ENCODE peak calls at places on chromosome 5, in four cellular contexts. One of them, this sample, is unnamed. For H3K4me1, the result is how much of the 10 kb centered on the place peaks cover.

GRCh38 chr5:96821260-96821916 is 13.6 kb upstream of the ERAP1 start:
- DNase-seq in HepG2: no peak
- DNase-seq in H1: no peak
- DNase-seq in HCT116: no peak
- DNase-seq in this sample: peak

GRCh38 chr5:132459031-132459982 is 31.3 kb downstream of the IRF1 start:
- DNase-seq in HepG2: no peak
- DNase-seq in H1: no peak
- DNase-seq in HCT116: peak
- DNase-seq in this sample: no peak

GRCh38 chr5:66596791-66597757 is 881 bp downstream of the MAST4 start:
- DNase-seq in HepG2: no peak
- DNase-seq in H1: no peak
- DNase-seq in HCT116: no peak
- DNase-seq in this sample: peak

GRCh38 chr5:112253478-112254250 is 165.4 kb downstream of the EPB41L4A start:
- DNase-seq in HepG2: no peak
- DNase-seq in H1: no peak
- DNase-seq in HCT116: no peak
- DNase-seq in this sample: peak

GRCh38 chr5:74296685-74297084 is 343.8 kb downstream of the ENC1 start:
- DNase-seq in HepG2: no peak
- DNase-seq in H1: no peak
- DNase-seq in HCT116: no peak
- DNase-seq in this sample: peak

GRCh38 chr5:67156976-67157583 is 39.5 kb downstream of the CD180 start:
- DNase-seq in HepG2: peak
- DNase-seq in H1: no peak
- DNase-seq in HCT116: peak
- DNase-seq in this sample: peak

GRCh38 chr5:51669095-51669494 is 285.8 kb downstream of the ISL1 start:
- DNase-seq in HepG2: no peak
- DNase-seq in H1: no peak
- DNase-seq in HCT116: no peak
- DNase-seq in this sample: peak

GRCh38 chr5:175707751-175708375 is 50.0 kb downstream of the HRH2 start:
- DNase-seq in HepG2: no peak
- DNase-seq in H1: no peak
- DNase-seq in HCT116: no peak
- DNase-seq in this sample: no peak

GRCh38 chr5:38546691-38547146 is 9.7 kb downstream of the LIFR start:
- DNase-seq in HepG2: peak
- DNase-seq in H1: no peak
- DNase-seq in HCT116: no peak
- DNase-seq in this sample: no peak

GRCh38 chr5:87347272-87347671 is 65.5 kb downstream of the CCNH start:
- DNase-seq in HepG2: no peak
- DNase-seq in H1: no peak
- DNase-seq in HCT116: no peak
- DNase-seq in this sample: no peak

GRCh38 chr5:150637245-150638052 is 3.0 kb upstream of the SYNPO start:
- DNase-seq in HepG2: peak
- DNase-seq in H1: no peak
- DNase-seq in HCT116: no peak
- DNase-seq in this sample: peak

GRCh38 chr5:2751592-2752021 is at the start of gene IRX2:
- DNase-seq in HepG2: no peak
- DNase-seq in H1: peak
- DNase-seq in HCT116: no peak
- DNase-seq in this sample: no peak

GRCh38 chr5:55030220-55030619 is 6.2 kb downstream of the GZMK start:
- DNase-seq in HepG2: no peak
- DNase-seq in H1: no peak
- DNase-seq in HCT116: no peak
- DNase-seq in this sample: no peak

GRCh38 chr5:158570502-158570901 is 529.2 kb downstream of the EBF1 start:
- DNase-seq in HepG2: no peak
- DNase-seq in H1: no peak
- DNase-seq in HCT116: no peak
- DNase-seq in this sample: no peak

GRCh38 chr5:151451626-151452520 is 4.5 kb downstream of the SLC36A1 start:
- DNase-seq in HepG2: peak
- DNase-seq in H1: no peak
- DNase-seq in HCT116: no peak
- DNase-seq in this sample: no peak

GRCh38 chr5:68336200-68336599 is 120.6 kb downstream of the PIK3R1 start:
- DNase-seq in HepG2: no peak
- DNase-seq in H1: no peak
- DNase-seq in HCT116: no peak
- DNase-seq in this sample: no peak

GRCh38 chr5:73088026-73088425 is 32.3 kb upstream of the TMEM171 start:
- DNase-seq in HepG2: no peak
- DNase-seq in H1: no peak
- DNase-seq in HCT116: no peak
- DNase-seq in this sample: no peak

GRCh38 chr5:179225387-179225786 is 119.9 kb downstream of the ADAMTS2 start:
- DNase-seq in HepG2: no peak
- DNase-seq in H1: no peak
- DNase-seq in HCT116: no peak
- DNase-seq in this sample: no peak

GRCh38 chr5:120449501-120449900 is 14.6 kb upstream of the PRR16 start:
- DNase-seq in HepG2: no peak
- DNase-seq in H1: no peak
- DNase-seq in HCT116: no peak
- DNase-seq in this sample: no peak

GRCh38 chr5:125083932-125084331 is 337.5 kb upstream of the ZNF608 start:
- DNase-seq in HepG2: no peak
- DNase-seq in H1: no peak
- DNase-seq in HCT116: no peak
- DNase-seq in this sample: no peak

GRCh38 chr5:43019615-43020293 is 20.4 kb downstream of the ANXA2R start:
- DNase-seq in HepG2: peak
- DNase-seq in H1: no peak
- DNase-seq in HCT116: peak
- DNase-seq in this sample: peak

GRCh38 chr5:181189962-181190710 is 14.9 kb downstream of the TRIM7 start:
- DNase-seq in HepG2: no peak
- DNase-seq in H1: no peak
- DNase-seq in HCT116: no peak
- DNase-seq in this sample: no peak

GRCh38 chr5:43540746-43541145 is 16.1 kb downstream of the PAIP1 start:
- DNase-seq in HepG2: no peak
- DNase-seq in H1: no peak
- DNase-seq in HCT116: no peak
- DNase-seq in this sample: no peak

GRCh38 chr5:3324421-3325101 is 271.1 kb upstream of the IRX1 start:
- DNase-seq in HepG2: no peak
- DNase-seq in H1: no peak
- DNase-seq in HCT116: no peak
- DNase-seq in this sample: no peak

GRCh38 chr5:73180561-73180960 is 7.6 kb downstream of the TMEM174 start:
- DNase-seq in HepG2: no peak
- DNase-seq in H1: no peak
- DNase-seq in HCT116: no peak
- DNase-seq in this sample: no peak

GRCh38 chr5:55104966-55105701 is 2.7 kb downstream of the GZMA start:
- DNase-seq in HepG2: no peak
- DNase-seq in H1: no peak
- DNase-seq in HCT116: no peak
- DNase-seq in this sample: no peak

GRCh38 chr5:8943301-8943700 is 602.6 kb downstream of the SEMA5A start:
- DNase-seq in HepG2: no peak
- DNase-seq in H1: no peak
- DNase-seq in HCT116: no peak
- DNase-seq in this sample: no peak

GRCh38 chr5:58406394-58406793 is 53.5 kb downstream of the PLK2 start:
- DNase-seq in HepG2: no peak
- DNase-seq in H1: peak
- DNase-seq in HCT116: no peak
- DNase-seq in this sample: no peak

GRCh38 chr5:60763061-60763460 is 63.1 kb upstream of the DEPDC1B start:
- DNase-seq in HepG2: no peak
- DNase-seq in H1: no peak
- DNase-seq in HCT116: no peak
- DNase-seq in this sample: no peak

GRCh38 chr5:116274251-116274650 is 189.4 kb downstream of the COMMD10 start:
- DNase-seq in HepG2: no peak
- DNase-seq in H1: no peak
- DNase-seq in HCT116: no peak
- DNase-seq in this sample: no peak

GRCh38 chr5:142014911-142015584 is 2.2 kb upstream of the GNPDA1 start:
- DNase-seq in HepG2: peak
- DNase-seq in H1: no peak
- DNase-seq in HCT116: peak
- DNase-seq in this sample: peak

GRCh38 chr5:32942225-32942989 is 231.3 kb downstream of the NPR3 start:
- DNase-seq in HepG2: peak
- DNase-seq in H1: no peak
- DNase-seq in HCT116: peak
- DNase-seq in this sample: peak

GRCh38 chr5:40619406-40619805 is 60.3 kb upstream of the PTGER4 start:
- DNase-seq in HepG2: no peak
- DNase-seq in H1: no peak
- DNase-seq in HCT116: no peak
- DNase-seq in this sample: no peak

GRCh38 chr5:73143716-73144115 is 23.3 kb downstream of the TMEM171 start:
- DNase-seq in HepG2: no peak
- DNase-seq in H1: no peak
- DNase-seq in HCT116: no peak
- DNase-seq in this sample: no peak

GRCh38 chr5:151095341-151096000 is 14.6 kb upstream of the TNIP1 start:
- DNase-seq in HepG2: no peak
- DNase-seq in H1: no peak
- DNase-seq in HCT116: no peak
- DNase-seq in this sample: peak

GRCh38 chr5:143128412-143129071 is 274.9 kb downstream of the NR3C1 start:
- DNase-seq in HepG2: no peak
- DNase-seq in H1: no peak
- DNase-seq in HCT116: no peak
- DNase-seq in this sample: no peak

GRCh38 chr5:9209846-9210547 is 335.9 kb downstream of the SEMA5A start:
- DNase-seq in HepG2: no peak
- DNase-seq in H1: no peak
- DNase-seq in HCT116: no peak
- DNase-seq in this sample: no peak

GRCh38 chr5:10563940-10564837 is at the start of gene ANKRD33B:
- DNase-seq in HepG2: peak
- DNase-seq in H1: no peak
- DNase-seq in HCT116: no peak
- DNase-seq in this sample: peak

GRCh38 chr5:10566556-10567068 is 2.7 kb downstream of the ANKRD33B start:
- DNase-seq in HepG2: no peak
- DNase-seq in H1: no peak
- DNase-seq in HCT116: no peak
- DNase-seq in this sample: no peak

GRCh38 chr5:10565785-10566506 is 2.1 kb downstream of the ANKRD33B start:
- DNase-seq in HepG2: no peak
- DNase-seq in H1: no peak
- DNase-seq in HCT116: no peak
- DNase-seq in this sample: no peak

GRCh38 chr5:10563132-10563939 is 534 bp upstream of the ANKRD33B start:
- DNase-seq in HepG2: no peak
- DNase-seq in H1: no peak
- DNase-seq in HCT116: no peak
- DNase-seq in this sample: no peak

GRCh38 chr5:10564838-10565784 is 1.2 kb downstream of the ANKRD33B start:
- DNase-seq in HepG2: no peak
- DNase-seq in H1: no peak
- DNase-seq in HCT116: no peak
- DNase-seq in this sample: no peak
- TF ChIP-seq EZH2 in HepG2: no peak
- TF ChIP-seq EZH2 in H1: peak
- TF ChIP-seq EZH2 in HCT116: no peak
- TF ChIP-seq EZH2 in this sample: no peak

DNA sequence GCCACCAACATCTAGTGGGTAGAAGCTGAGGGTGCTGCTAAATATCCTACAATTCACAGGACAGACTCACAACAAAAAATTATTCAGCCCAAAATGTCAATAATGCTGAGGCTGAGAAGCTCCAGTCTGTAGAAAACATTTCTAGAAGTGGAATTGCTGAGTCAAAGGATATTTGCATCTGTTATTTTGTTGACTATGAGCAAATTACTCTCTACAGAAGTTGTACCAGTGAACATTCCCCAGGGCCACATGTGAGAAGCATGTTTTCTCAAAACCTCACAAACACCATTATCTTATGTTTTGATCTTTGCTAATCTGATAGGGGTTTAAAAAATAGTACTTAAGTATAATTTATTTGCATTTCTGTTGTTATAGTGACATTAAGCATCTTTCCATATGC is 15.4 kb downstream of the ITK start:
- DNase-seq in HepG2: no peak
- DNase-seq in H1: no peak
- DNase-seq in HCT116: no peak
- DNase-seq in this sample: no peak
- TF ChIP-seq MAX in HepG2: no peak
- TF ChIP-seq MAX in H1: no peak
- TF ChIP-seq MAX in HCT116: no peak
- TF ChIP-seq MAX in this sample: no peak

DNA sequence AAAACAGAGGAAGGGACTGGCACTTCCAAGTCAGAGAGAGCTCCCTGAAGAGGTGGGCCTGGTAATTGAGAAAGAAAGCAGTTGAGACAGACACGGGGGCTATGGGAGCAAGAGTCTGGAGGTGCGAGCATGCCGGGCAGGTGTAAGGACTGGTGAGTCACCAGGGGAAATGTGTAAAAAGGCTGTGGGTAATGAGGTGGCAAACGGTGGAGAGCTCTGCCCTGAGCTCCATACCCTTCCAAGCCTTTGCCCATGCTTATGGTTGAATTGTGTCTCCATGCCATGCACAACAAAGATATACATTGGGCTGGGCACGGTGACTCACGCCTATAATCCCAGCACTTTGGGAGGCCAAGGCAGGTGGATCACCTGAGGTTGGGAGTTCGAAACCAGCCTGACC is 18.0 kb upstream of the JADE2 start:
- DNase-seq in HepG2: no peak
- DNase-seq in H1: no peak
- DNase-seq in HCT116: no peak
- DNase-seq in this sample: no peak
- H3K4me1 ChIP-seq in HepG2: half or more
- H3K4me1 ChIP-seq in H1: under half
- H3K4me1 ChIP-seq in HCT116: half or more
- H3K4me1 ChIP-seq in this sample: under half

GRCh38 chr5:6088706-6089105 is 289.6 kb downstream of the MED10 start:
- DNase-seq in HepG2: no peak
- DNase-seq in H1: no peak
- DNase-seq in HCT116: no peak
- DNase-seq in this sample: no peak

GRCh38 chr5:6087576-6087975 is 290.8 kb downstream of the MED10 start:
- DNase-seq in HepG2: no peak
- DNase-seq in H1: no peak
- DNase-seq in HCT116: no peak
- DNase-seq in this sample: no peak

GRCh38 chr5:6090838-6091237 is 287.5 kb downstream of the MED10 start:
- DNase-seq in HepG2: no peak
- DNase-seq in H1: no peak
- DNase-seq in HCT116: no peak
- DNase-seq in this sample: no peak

GRCh38 chr5:6086871-6087270 is 291.5 kb downstream of the MED10 start:
- DNase-seq in HepG2: no peak
- DNase-seq in H1: no peak
- DNase-seq in HCT116: no peak
- DNase-seq in this sample: no peak

GRCh38 chr5:6090079-6090654 is 288.2 kb downstream of the MED10 start:
- DNase-seq in HepG2: no peak
- DNase-seq in H1: no peak
- DNase-seq in HCT116: no peak
- DNase-seq in this sample: no peak
- TF ChIP-seq EZH2 in HepG2: no peak
- TF ChIP-seq EZH2 in H1: no peak
- TF ChIP-seq EZH2 in HCT116: no peak
- TF ChIP-seq EZH2 in this sample: no peak